ENCODE peak calls at places on chromosome 21, in nine cellular contexts. One of them, this sample, is unnamed.

GRCh38 chr21:37587635-37588177 is 221.1 kb downstream of the DYRK1A start:
- DNase-seq in retina: no peak
- DNase-seq in CD4-positive, alpha-beta memory T cell: no peak
- DNase-seq in stimulated activated CD4-positive, alpha-beta T cell treated with anti-CD3 and anti-CD28 coated beads, Interleukin-1b, Interleukin-23, amount 100 ng/mL, for 1 hour: no peak
- DNase-seq in effector memory CD4-positive, alpha-beta T cell: no peak
- DNase-seq in putamen: no peak
- DNase-seq in stimulated activated CD8-positive, alpha-beta memory T cell treated with anti-CD3 and anti-CD28 coated beads, Interleukin-2, amount 100 ng/mL, for 48 hours: no peak
- DNase-seq in fibroblast of lung: no peak
- DNase-seq in psoas muscle: no peak
- DNase-seq in this sample: no peak

GRCh38 chr21:39681845-39682244 is 63.1 kb upstream of the IGSF5 start:
- DNase-seq in retina: no peak
- DNase-seq in CD4-positive, alpha-beta memory T cell: no peak
- DNase-seq in stimulated activated CD4-positive, alpha-beta T cell treated with anti-CD3 and anti-CD28 coated beads, Interleukin-1b, Interleukin-23, amount 100 ng/mL, for 1 hour: no peak
- DNase-seq in effector memory CD4-positive, alpha-beta T cell: no peak
- DNase-seq in putamen: no peak
- DNase-seq in stimulated activated CD8-positive, alpha-beta memory T cell treated with anti-CD3 and anti-CD28 coated beads, Interleukin-2, amount 100 ng/mL, for 48 hours: no peak
- DNase-seq in fibroblast of lung: peak
- DNase-seq in psoas muscle: no peak
- DNase-seq in this sample: no peak

GRCh38 chr21:38989745-38990423 is 184.2 kb downstream of the ETS2 start:
- DNase-seq in retina: peak
- DNase-seq in CD4-positive, alpha-beta memory T cell: no peak
- DNase-seq in stimulated activated CD4-positive, alpha-beta T cell treated with anti-CD3 and anti-CD28 coated beads, Interleukin-1b, Interleukin-23, amount 100 ng/mL, for 1 hour: no peak
- DNase-seq in effector memory CD4-positive, alpha-beta T cell: no peak
- DNase-seq in putamen: no peak
- DNase-seq in stimulated activated CD8-positive, alpha-beta memory T cell treated with anti-CD3 and anti-CD28 coated beads, Interleukin-2, amount 100 ng/mL, for 48 hours: no peak
- DNase-seq in fibroblast of lung: peak
- DNase-seq in psoas muscle: peak
- DNase-seq in this sample: no peak

GRCh38 chr21:31798842-31799691 is 67.1 kb upstream of the SCAF4 start:
- DNase-seq in retina: no peak
- DNase-seq in CD4-positive, alpha-beta memory T cell: no peak
- DNase-seq in stimulated activated CD4-positive, alpha-beta T cell treated with anti-CD3 and anti-CD28 coated beads, Interleukin-1b, Interleukin-23, amount 100 ng/mL, for 1 hour: no peak
- DNase-seq in effector memory CD4-positive, alpha-beta T cell: no peak
- DNase-seq in putamen: peak
- DNase-seq in stimulated activated CD8-positive, alpha-beta memory T cell treated with anti-CD3 and anti-CD28 coated beads, Interleukin-2, amount 100 ng/mL, for 48 hours: no peak
- DNase-seq in fibroblast of lung: peak
- DNase-seq in psoas muscle: no peak
- DNase-seq in this sample: no peak

GRCh38 chr21:41803316-41803715 is 36.5 kb upstream of the RIPK4 start:
- DNase-seq in retina: no peak
- DNase-seq in CD4-positive, alpha-beta memory T cell: no peak
- DNase-seq in stimulated activated CD4-positive, alpha-beta T cell treated with anti-CD3 and anti-CD28 coated beads, Interleukin-1b, Interleukin-23, amount 100 ng/mL, for 1 hour: no peak
- DNase-seq in effector memory CD4-positive, alpha-beta T cell: no peak
- DNase-seq in putamen: no peak
- DNase-seq in stimulated activated CD8-positive, alpha-beta memory T cell treated with anti-CD3 and anti-CD28 coated beads, Interleukin-2, amount 100 ng/mL, for 48 hours: no peak
- DNase-seq in fibroblast of lung: no peak
- DNase-seq in psoas muscle: no peak
- DNase-seq in this sample: no peak

GRCh38 chr21:34743831-34744230 is 75.0 kb downstream of the CLIC6 start:
- DNase-seq in retina: no peak
- DNase-seq in CD4-positive, alpha-beta memory T cell: no peak
- DNase-seq in stimulated activated CD4-positive, alpha-beta T cell treated with anti-CD3 and anti-CD28 coated beads, Interleukin-1b, Interleukin-23, amount 100 ng/mL, for 1 hour: no peak
- DNase-seq in effector memory CD4-positive, alpha-beta T cell: no peak
- DNase-seq in putamen: no peak
- DNase-seq in stimulated activated CD8-positive, alpha-beta memory T cell treated with anti-CD3 and anti-CD28 coated beads, Interleukin-2, amount 100 ng/mL, for 48 hours: no peak
- DNase-seq in fibroblast of lung: peak
- DNase-seq in psoas muscle: peak
- DNase-seq in this sample: no peak

GRCh38 chr21:32389337-32390015 is 3.3 kb downstream of the URB1 start:
- DNase-seq in retina: no peak
- DNase-seq in CD4-positive, alpha-beta memory T cell: no peak
- DNase-seq in stimulated activated CD4-positive, alpha-beta T cell treated with anti-CD3 and anti-CD28 coated beads, Interleukin-1b, Interleukin-23, amount 100 ng/mL, for 1 hour: no peak
- DNase-seq in effector memory CD4-positive, alpha-beta T cell: no peak
- DNase-seq in putamen: no peak
- DNase-seq in stimulated activated CD8-positive, alpha-beta memory T cell treated with anti-CD3 and anti-CD28 coated beads, Interleukin-2, amount 100 ng/mL, for 48 hours: no peak
- DNase-seq in fibroblast of lung: peak
- DNase-seq in psoas muscle: no peak
- DNase-seq in this sample: no peak

GRCh38 chr21:44463716-44464115 is 8.4 kb downstream of the LRRC3 start:
- DNase-seq in retina: peak
- DNase-seq in CD4-positive, alpha-beta memory T cell: no peak
- DNase-seq in stimulated activated CD4-positive, alpha-beta T cell treated with anti-CD3 and anti-CD28 coated beads, Interleukin-1b, Interleukin-23, amount 100 ng/mL, for 1 hour: no peak
- DNase-seq in effector memory CD4-positive, alpha-beta T cell: no peak
- DNase-seq in putamen: no peak
- DNase-seq in stimulated activated CD8-positive, alpha-beta memory T cell treated with anti-CD3 and anti-CD28 coated beads, Interleukin-2, amount 100 ng/mL, for 48 hours: no peak
- DNase-seq in fibroblast of lung: no peak
- DNase-seq in psoas muscle: no peak
- DNase-seq in this sample: no peak

GRCh38 chr21:14699433-14700410 is 153.6 kb upstream of the SAMSN1 start:
- DNase-seq in retina: no peak
- DNase-seq in CD4-positive, alpha-beta memory T cell: no peak
- DNase-seq in stimulated activated CD4-positive, alpha-beta T cell treated with anti-CD3 and anti-CD28 coated beads, Interleukin-1b, Interleukin-23, amount 100 ng/mL, for 1 hour: no peak
- DNase-seq in effector memory CD4-positive, alpha-beta T cell: no peak
- DNase-seq in putamen: no peak
- DNase-seq in stimulated activated CD8-positive, alpha-beta memory T cell treated with anti-CD3 and anti-CD28 coated beads, Interleukin-2, amount 100 ng/mL, for 48 hours: no peak
- DNase-seq in fibroblast of lung: no peak
- DNase-seq in psoas muscle: no peak
- DNase-seq in this sample: no peak

GRCh38 chr21:44722701-44723100 is 11.3 kb upstream of the TSPEAR start:
- DNase-seq in retina: no peak
- DNase-seq in CD4-positive, alpha-beta memory T cell: no peak
- DNase-seq in stimulated activated CD4-positive, alpha-beta T cell treated with anti-CD3 and anti-CD28 coated beads, Interleukin-1b, Interleukin-23, amount 100 ng/mL, for 1 hour: no peak
- DNase-seq in effector memory CD4-positive, alpha-beta T cell: no peak
- DNase-seq in putamen: no peak
- DNase-seq in stimulated activated CD8-positive, alpha-beta memory T cell treated with anti-CD3 and anti-CD28 coated beads, Interleukin-2, amount 100 ng/mL, for 48 hours: no peak
- DNase-seq in fibroblast of lung: no peak
- DNase-seq in psoas muscle: no peak
- DNase-seq in this sample: no peak

GRCh38 chr21:14457762-14458161 is 74.8 kb upstream of the HSPA13 start:
- DNase-seq in retina: no peak
- DNase-seq in CD4-positive, alpha-beta memory T cell: no peak
- DNase-seq in stimulated activated CD4-positive, alpha-beta T cell treated with anti-CD3 and anti-CD28 coated beads, Interleukin-1b, Interleukin-23, amount 100 ng/mL, for 1 hour: no peak
- DNase-seq in effector memory CD4-positive, alpha-beta T cell: no peak
- DNase-seq in putamen: no peak
- DNase-seq in stimulated activated CD8-positive, alpha-beta memory T cell treated with anti-CD3 and anti-CD28 coated beads, Interleukin-2, amount 100 ng/mL, for 48 hours: no peak
- DNase-seq in fibroblast of lung: no peak
- DNase-seq in psoas muscle: no peak
- DNase-seq in this sample: no peak

GRCh38 chr21:31117046-31117916 is 79.0 kb upstream of the KRTAP19-8 start:
- DNase-seq in retina: no peak
- DNase-seq in CD4-positive, alpha-beta memory T cell: no peak
- DNase-seq in stimulated activated CD4-positive, alpha-beta T cell treated with anti-CD3 and anti-CD28 coated beads, Interleukin-1b, Interleukin-23, amount 100 ng/mL, for 1 hour: no peak
- DNase-seq in effector memory CD4-positive, alpha-beta T cell: no peak
- DNase-seq in putamen: no peak
- DNase-seq in stimulated activated CD8-positive, alpha-beta memory T cell treated with anti-CD3 and anti-CD28 coated beads, Interleukin-2, amount 100 ng/mL, for 48 hours: no peak
- DNase-seq in fibroblast of lung: peak
- DNase-seq in psoas muscle: no peak
- DNase-seq in this sample: no peak